ENCODE peak calls at places on chromosomes 7 and 10, in ten cellular contexts. N, Q, E, R, V, F, W, Y, S and I are unnamed samples. For H3K4me1, the result is how much of the 10 kb centered on the place peaks cover.

GRCh38 chr10:95330966-95331453 is 40.2 kb upstream of the PDLIM1 start:
- DNase-seq in V (no peak), Y (no peak), Q (no peak), R (no peak), E (no peak), N (no peak), F (no peak), W (no peak), S (no peak), I (no peak)

GRCh38 chr7:121069346-121070100 is 81.0 kb downstream of the CPED1 start:
- DNase-seq in F (no peak), N (no peak), Q (no peak), S (no peak), V (no peak), E (no peak), R (no peak), Y (no peak), W (no peak), I (no peak)

GRCh38 chr7:36633377-36633776 is 90.9 kb downstream of the AOAH start:
- DNase-seq in Q (no peak), F (no peak), E (no peak), N (no peak), W (no peak), V (no peak), R (no peak), Y (no peak), S (no peak), I (no peak)

GRCh38 chr10:96587255-96588059 is 645 bp upstream of the TM9SF3 start:
- DNase-seq in N (peak), W (no peak), E (no peak), Y (peak), F (no peak), V (no peak), Q (no peak), R (peak), S (peak), I (peak)

GRCh38 chr10:115950320-115950719 is 322.7 kb downstream of the GFRA1 start:
- DNase-seq in W (no peak), S (no peak), R (no peak), E (no peak), F (no peak), Y (no peak), V (no peak), N (no peak), Q (no peak), I (no peak)

GRCh38 chr7:66500087-66500486 is 128.6 kb upstream of the KCTD7 start:
- DNase-seq in W (no peak), V (no peak), N (no peak), Q (no peak), Y (no peak), E (no peak), R (no peak), F (no peak), S (peak), I (no peak)

GRCh38 chr7:7563813-7564212 is 2.9 kb upstream of the MIOS start:
- DNase-seq in Q (no peak), F (no peak), R (no peak), N (no peak), Y (no peak), V (no peak), E (no peak), W (no peak), S (no peak), I (no peak)

GRCh38 chr7:20359397-20359963 is 28.8 kb downstream of the ITGB8 start:
- DNase-seq in W (no peak), S (no peak), V (no peak), R (no peak), Q (no peak), N (no peak), E (no peak), Y (no peak), F (no peak), I (no peak)

GRCh38 chr10:2214805-2215204 is 477.5 kb upstream of the ADARB2 start:
- DNase-seq in Q (no peak), R (no peak), V (no peak), F (no peak), E (no peak), W (no peak), N (no peak), Y (no peak), S (no peak), I (no peak)

GRCh38 chr10:73053275-73053674 is 43.4 kb downstream of the P4HA1 start:
- DNase-seq in E (no peak), W (no peak), V (no peak), F (no peak), S (no peak), N (no peak), Y (no peak), R (no peak), Q (no peak), I (no peak)

GRCh38 chr7:43904533-43905208 is 1.7 kb downstream of the URGCP start:
- DNase-seq in E (no peak), R (no peak), W (no peak), F (no peak), Q (no peak), Y (no peak), V (no peak), S (peak), N (no peak), I (no peak)

GRCh38 chr10:84540617-84541288 is 212.4 kb downstream of the CCSER2 start:
- DNase-seq in F (peak), N (peak), R (peak), V (peak), W (peak), S (peak), Y (peak), E (peak), Q (no peak), I (peak)

GRCh38 chr10:131187886-131188285 is 123.6 kb downstream of the TCERG1L start:
- DNase-seq in R (no peak), F (no peak), S (no peak), Q (no peak), E (no peak), W (no peak), N (no peak), V (no peak), Y (no peak), I (no peak)

GRCh38 chr10:33813871-33814270 is 479.4 kb upstream of the NRP1 start:
- DNase-seq in S (no peak), F (no peak), Q (no peak), W (no peak), N (no peak), R (no peak), E (no peak), Y (no peak), V (no peak), I (no peak)

GRCh38 chr7:81616951-81617350 is 152.9 kb downstream of the HGF start:
- DNase-seq in S (no peak), W (no peak), N (no peak), V (no peak), Y (no peak), F (no peak), Q (peak), R (no peak), E (no peak), I (no peak)

GRCh38 chr10:45452743-45453452 is 78.9 kb downstream of the ALOX5 start:
- DNase-seq in E (no peak), V (peak), S (no peak), R (peak), Q (no peak), W (no peak), Y (no peak), N (no peak), F (no peak), I (no peak)

GRCh38 chr7:42237162-42237821 is at the start of gene GLI3:
- DNase-seq in V (peak), W (peak), N (peak), S (no peak), E (peak), Q (no peak), R (peak), F (peak), Y (peak), I (peak)

GRCh38 chr7:98203261-98203963 is 7.8 kb upstream of the BHLHA15 start:
- DNase-seq in N (no peak), Y (no peak), Q (no peak), E (no peak), S (no peak), R (no peak), W (no peak), F (no peak), V (no peak), I (no peak)

GRCh38 chr10:114100848-114101741 is 57.4 kb downstream of the ADRB1 start:
- DNase-seq in W (no peak), Q (no peak), N (no peak), F (peak), E (no peak), S (no peak), R (peak), V (peak), Y (peak), I (peak)

GRCh38 chr7:114539575-114539974 is 125.0 kb downstream of the FOXP2 start:
- DNase-seq in Y (peak), Q (no peak), E (no peak), F (no peak), R (no peak), W (no peak), V (peak), S (peak), N (peak), I (peak)

GRCh38 chr7:73827568-73828106 is 3.2 kb upstream of the CLDN4 start:
- DNase-seq in R (peak), Q (no peak), W (peak), Y (no peak), N (peak), S (no peak), V (peak), E (peak), F (no peak), I (peak)

GRCh38 chr7:27128776-27129728 is 1.5 kb downstream of the HOXA4 start:
- DNase-seq in W (no peak), S (no peak), V (no peak), N (no peak), Y (no peak), F (no peak), E (no peak), Q (no peak), R (no peak), I (peak)

GRCh38 chr7:131867461-131867860 is 311.0 kb upstream of the PODXL start:
- DNase-seq in V (no peak), E (no peak), Q (no peak), N (no peak), S (no peak), Y (no peak), R (no peak), F (no peak), W (no peak), I (no peak)

GRCh38 chr7:778271-778967 is 51.3 kb upstream of the PRKAR1B start:
- DNase-seq in Q (no peak), W (no peak), N (no peak), E (peak), F (no peak), S (no peak), V (no peak), R (no peak), Y (peak), I (no peak)

GRCh38 chr10:78551184-78552005 is 517.4 kb upstream of the ZMIZ1 start:
- DNase-seq in E (no peak), N (no peak), W (peak), Y (no peak), R (no peak), V (no peak), Q (no peak), S (peak), F (no peak), I (no peak)

GRCh38 chr7:18610331-18610948 is 114.9 kb downstream of the HDAC9 start:
- DNase-seq in F (no peak), Q (no peak), E (no peak), Y (peak), V (peak), W (no peak), S (peak), N (no peak), R (peak), I (peak)

GRCh38 chr7:55420535-55420934 is 55.4 kb downstream of the LANCL2 start:
- DNase-seq in R (no peak), S (peak), N (no peak), Q (no peak), V (no peak), Y (no peak), F (no peak), E (no peak), W (no peak), I (no peak)

GRCh38 chr7:921581-922333 is 32.7 kb downstream of the ADAP1 start:
- DNase-seq in Q (no peak), W (no peak), N (peak), F (peak), V (no peak), R (peak), Y (no peak), E (peak), S (no peak), I (peak)

GRCh38 chr7:108406474-108406873 is 49.8 kb downstream of the NRCAM start:
- DNase-seq in F (no peak), W (no peak), S (no peak), R (no peak), E (no peak), N (no peak), Y (peak), Q (no peak), V (no peak), I (no peak)

GRCh38 chr7:108404509-108405435 is 51.5 kb downstream of the NRCAM start:
- DNase-seq in F (no peak), R (no peak), Y (no peak), V (no peak), N (no peak), E (no peak), W (no peak), Q (no peak), S (no peak), I (no peak)

GRCh38 chr7:108407674-108408073 is 48.6 kb downstream of the NRCAM start:
- DNase-seq in W (no peak), R (no peak), E (no peak), S (no peak), N (no peak), Y (no peak), F (no peak), V (no peak), Q (no peak), I (no peak)

GRCh38 chr7:108402865-108403264 is 53.4 kb downstream of the NRCAM start:
- DNase-seq in F (no peak), Y (no peak), S (no peak), E (no peak), Q (no peak), V (no peak), R (peak), W (no peak), N (no peak), I (no peak)

GRCh38 chr7:108403597-108404217 is 52.5 kb downstream of the NRCAM start:
- DNase-seq in Y (no peak), Q (no peak), V (no peak), W (no peak), E (no peak), F (no peak), S (no peak), N (no peak), R (no peak), I (no peak)
- TF ChIP-seq CTCF in Y (no peak), Q (no peak), V (no peak), W (no peak), E (no peak), F (no peak), S (no peak), N (no peak), R (no peak), I (no peak)

GRCh38 chr10:103968441-103969391 is 1.8 kb downstream of the SLK start:
- DNase-seq in Y (no peak), N (no peak), E (no peak), W (no peak), V (no peak), F (no peak), Q (no peak), S (no peak), R (no peak), I (no peak)

GRCh38 chr10:103969857-103970627 is 3.1 kb downstream of the SLK start:
- DNase-seq in Q (no peak), Y (no peak), S (no peak), R (no peak), W (no peak), E (no peak), N (no peak), F (no peak), V (no peak), I (no peak)

GRCh38 chr10:103967433-103968142 is 648 bp downstream of the SLK start:
- DNase-seq in E (no peak), F (no peak), Y (peak), Q (no peak), N (peak), V (peak), S (no peak), R (no peak), W (no peak), I (peak)

GRCh38 chr10:103969436-103969835 is 2.5 kb downstream of the SLK start:
- DNase-seq in S (no peak), R (no peak), F (no peak), Y (no peak), Q (no peak), E (no peak), W (no peak), N (no peak), V (no peak), I (no peak)

GRCh38 chr10:103966671-103967432 is at the start of gene SLK:
- DNase-seq in V (peak), R (peak), Y (peak), E (peak), S (peak), W (peak), F (peak), N (peak), Q (no peak), I (peak)
- H3K27ac ChIP-seq in V (peak), R (peak), Y (peak), E (peak), S (peak), W (peak), F (peak), N (peak), Q (peak), I (peak)

GRCh38 chr10:89332092-89332633 is 4.4 kb downstream of the IFIT3 start:
- DNase-seq in R (no peak), F (no peak), E (no peak), W (peak), N (no peak), V (no peak), Q (peak), Y (peak), S (peak), I (peak)

GRCh38 chr10:89327803-89328441 is at the start of gene IFIT3:
- DNase-seq in V (peak), Y (peak), S (peak), R (peak), N (peak), Q (peak), E (peak), W (peak), F (peak), I (peak)

GRCh38 chr10:89330537-89330936 is 2.7 kb downstream of the IFIT3 start:
- DNase-seq in V (no peak), W (no peak), R (no peak), N (no peak), E (no peak), Q (no peak), S (no peak), Y (no peak), F (no peak), I (no peak)

GRCh38 chr10:89337493-89337892 is 9.7 kb downstream of the IFIT3 start:
- DNase-seq in E (no peak), S (no peak), V (no peak), F (no peak), N (no peak), Y (peak), R (no peak), W (no peak), Q (peak), I (no peak)

GRCh38 chr10:89332718-89333281 is 5.0 kb downstream of the IFIT3 start:
- DNase-seq in W (no peak), R (no peak), S (no peak), Y (no peak), V (no peak), E (no peak), N (no peak), F (no peak), Q (peak), I (no peak)
- H3K4me1 ChIP-seq in W (half or more), R (under half), S (under half), Y (under half), V (under half), E (half or more), N (under half), F (half or more), Q (under half), I (under half)

DNA sequence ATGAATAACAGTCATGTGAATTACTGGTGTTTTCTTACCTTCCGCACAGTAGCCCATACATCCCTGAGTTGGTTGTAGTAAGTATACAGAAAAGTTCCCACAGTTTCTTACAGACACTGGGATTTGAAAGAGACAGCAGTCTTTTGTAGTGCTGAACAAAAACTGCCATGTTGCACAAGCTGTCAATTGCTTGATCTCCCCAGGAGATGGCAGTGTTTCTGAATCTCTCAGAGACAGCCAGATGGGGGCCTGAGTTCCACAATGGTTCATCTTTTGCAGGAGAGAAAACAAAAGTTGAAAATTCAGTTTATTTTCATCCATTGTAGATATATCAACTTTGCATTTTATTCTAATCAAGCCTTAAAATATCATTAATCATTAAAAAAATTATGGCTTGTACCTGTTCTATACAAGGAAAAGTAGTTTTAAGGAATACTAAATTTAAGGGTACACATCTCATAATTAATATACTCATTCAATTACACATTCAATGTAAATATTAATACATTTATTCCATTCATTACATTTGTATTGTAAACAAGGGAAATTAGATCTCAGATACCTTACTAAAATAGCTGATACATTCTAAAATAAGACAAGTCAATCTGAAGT is 14.5 kb downstream of the VWDE start:
- DNase-seq in F (no peak), E (no peak), R (peak), W (peak), S (peak), Y (peak), N (peak), V (peak), Q (no peak), I (peak)
- TF ChIP-seq CTCF in F (peak), E (peak), R (peak), W (peak), S (peak), Y (peak), N (peak), V (peak), Q (peak), I (peak)

DNA sequence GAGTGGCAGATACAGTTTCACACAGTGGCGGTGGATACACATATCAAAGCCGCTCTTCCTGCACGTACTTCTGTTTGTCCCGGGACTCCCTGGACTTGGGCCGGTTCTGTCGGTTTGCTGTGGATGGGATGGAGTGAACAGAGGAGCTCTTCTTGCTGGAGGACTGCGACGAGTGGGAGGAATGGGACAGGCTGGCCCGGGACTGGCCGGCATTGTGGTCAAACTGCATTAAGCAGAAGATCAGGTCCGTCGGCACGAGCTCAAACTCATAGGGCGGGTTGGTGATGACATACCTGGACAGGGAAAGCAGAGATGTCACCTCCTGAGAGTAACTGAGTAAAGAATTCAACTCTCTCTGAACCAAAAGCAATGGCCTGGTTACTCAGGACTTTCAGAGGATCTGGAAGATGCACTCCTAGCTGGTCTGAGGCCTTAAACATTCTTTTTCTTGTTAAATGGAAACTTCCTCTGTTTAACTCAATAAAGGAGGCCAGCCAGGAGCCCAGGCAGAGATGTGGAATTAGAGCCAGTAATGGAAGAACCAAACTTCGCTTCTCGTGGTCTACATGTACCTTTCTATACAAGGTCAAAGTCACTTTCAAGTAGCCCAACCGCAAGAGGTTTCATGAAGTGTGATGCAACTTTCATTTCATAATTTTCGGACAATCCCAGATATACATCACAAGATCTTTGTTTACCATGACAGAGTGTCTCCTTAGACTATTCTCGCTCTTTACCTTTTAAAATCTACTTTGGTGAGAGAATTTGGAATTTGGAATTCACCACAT is 750.2 kb downstream of the KCNMA1 start:
- DNase-seq in E (no peak), W (no peak), R (no peak), Q (no peak), Y (no peak), N (no peak), S (no peak), F (no peak), V (no peak), I (no peak)
- H3K27ac ChIP-seq in E (no peak), W (no peak), R (no peak), Q (no peak), Y (no peak), N (peak), S (no peak), F (peak), V (no peak), I (no peak)

GRCh38 chr10:124674768-124675222 is 69.4 kb downstream of the FAM53B start:
- DNase-seq in V (peak), F (no peak), Y (no peak), Q (no peak), E (peak), S (no peak), R (no peak), N (no peak), W (no peak), I (no peak)
- H3K4me1 ChIP-seq in V (half or more), F (half or more), Y (under half), Q (under half), E (half or more), S (under half), R (under half), N (under half), W (half or more), I (under half)

GRCh38 chr7:152894295-152895170 is 135.0 kb downstream of the ACTR3B start:
- DNase-seq in F (no peak), E (no peak), N (no peak), Q (no peak), W (no peak), S (peak), Y (peak), R (no peak), V (peak), I (no peak)
- TF ChIP-seq CTCF in F (peak), E (peak), N (peak), Q (peak), W (peak), S (peak), Y (peak), R (peak), V (peak), I (peak)